ENCODE peak calls at places on chromosomes 12 and 14, in four cellular contexts. U is IMR-90, F is H9, H is mesendoderm. R is an unnamed sample.

GRCh38 chr14:89242871-89243270 is 174.2 kb downstream of the FOXN3 start:
- DNase-seq in U (no peak), F (no peak), H (peak), R (no peak)

GRCh38 chr12:532908-533565 is 73.3 kb downstream of the B4GALNT3 start:
- DNase-seq in U (peak), F (no peak), H (no peak), R (no peak)

GRCh38 chr12:102596016-102596415 is 115.7 kb upstream of the IGF1 start:
- DNase-seq in U (no peak), F (no peak), H (no peak), R (no peak)

GRCh38 chr12:76346798-76347420 is 1.3 kb downstream of the BBS10 start:
- DNase-seq in U (peak), F (no peak), H (peak), R (no peak)

GRCh38 chr14:73418227-73418626 is 40.1 kb downstream of the NUMB start:
- DNase-seq in U (no peak), F (no peak), H (no peak), R (no peak)

GRCh38 chr14:55699131-55700057 is 119.4 kb downstream of the KTN1 start:
- DNase-seq in U (peak), F (peak), H (peak), R (no peak)

GRCh38 chr12:59570134-59570533 is 25.7 kb upstream of the SLC16A7 start:
- DNase-seq in U (peak), F (no peak), H (peak), R (no peak)

GRCh38 chr14:44109041-44109440 is 398.0 kb downstream of the FSCB start:
- DNase-seq in U (no peak), F (no peak), H (no peak), R (no peak)

GRCh38 chr12:14238224-14238792 is 127.2 kb upstream of the ATF7IP start:
- DNase-seq in U (peak), F (no peak), H (peak), R (no peak)

GRCh38 chr12:125151284-125151683 is 86.0 kb downstream of the AACS start:
- DNase-seq in U (no peak), F (peak), H (peak), R (no peak)

GRCh38 chr12:121673013-121673441 is 3.6 kb upstream of the MORN3 start:
- DNase-seq in U (no peak), F (peak), H (peak), R (no peak)

GRCh38 chr14:57401501-57401900 is 11.1 kb downstream of the NAA30 start:
- DNase-seq in U (no peak), F (no peak), H (no peak), R (no peak)

GRCh38 chr14:22841769-22842168 is 5.4 kb downstream of the MMP14 start:
- DNase-seq in U (no peak), F (no peak), H (no peak), R (no peak)

DNA sequence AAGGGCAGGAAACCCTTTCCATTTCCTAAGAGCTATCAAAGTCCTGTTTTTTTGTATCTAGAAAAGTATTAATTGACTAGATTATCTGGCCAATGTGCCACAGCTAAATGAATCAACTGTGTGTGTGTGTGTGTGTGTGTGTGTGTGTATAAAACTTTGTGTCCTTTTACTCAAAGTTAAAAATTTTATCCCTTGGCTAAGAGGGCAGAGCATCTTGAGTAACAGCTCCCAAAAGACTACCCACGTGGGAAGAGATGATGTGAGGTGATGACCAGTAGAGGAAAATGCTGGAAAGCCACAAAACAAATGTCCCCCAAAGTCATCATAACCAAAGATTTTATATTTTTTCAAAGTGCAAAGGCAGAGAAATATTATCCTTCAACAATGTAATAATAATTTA is 90.3 kb downstream of the FAR2 start:
- DNase-seq in U (no peak), F (no peak), H (no peak), R (no peak)
- H3K4ac ChIP-seq in U (no peak), F (no peak), H (no peak), R (no peak)

DNA sequence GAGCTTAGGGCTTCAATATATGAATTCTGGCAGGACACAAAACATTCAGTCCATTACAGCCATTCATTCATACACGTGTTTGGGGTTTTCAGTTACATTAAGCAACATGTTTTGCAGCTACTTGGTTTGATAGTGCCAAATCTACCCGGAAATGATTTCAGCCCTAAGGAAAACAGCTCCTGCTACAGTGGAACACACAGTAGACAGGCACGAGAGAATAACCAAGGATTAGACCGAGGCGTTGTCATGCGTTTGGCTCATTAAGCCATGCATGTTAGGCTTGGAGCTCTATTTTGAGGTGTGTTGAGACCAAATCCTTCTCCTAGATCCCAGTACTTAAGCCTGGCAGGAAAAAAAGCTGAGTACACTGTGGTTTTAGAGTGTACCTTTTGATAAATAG is 177.4 kb downstream of the PRKCH start:
- DNase-seq in U (peak), F (no peak), H (no peak), R (no peak)
- H3K4ac ChIP-seq in U (peak), F (no peak), H (no peak), R (no peak)

DNA sequence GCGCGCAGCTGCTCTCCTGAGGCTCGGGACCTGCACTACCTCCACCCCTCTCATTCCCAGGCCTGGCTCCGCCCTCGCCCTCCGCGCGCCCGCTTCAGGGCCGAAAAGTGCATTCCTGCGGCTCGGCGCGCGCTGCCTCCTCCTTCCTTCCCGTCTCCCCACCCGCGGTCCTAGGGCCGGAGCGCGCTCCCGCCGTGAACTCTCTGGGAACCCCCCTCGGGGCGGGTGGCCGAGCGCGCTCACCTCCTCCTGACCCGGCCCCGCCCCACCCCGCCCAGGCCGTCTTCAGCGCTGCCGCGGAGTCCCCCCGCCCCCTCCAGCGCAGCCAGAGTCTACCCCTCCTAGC is 11.2 kb downstream of the RARG start:
- DNase-seq in U (peak), F (peak), H (peak), R (peak)
- H3K4ac ChIP-seq in U (peak), F (no peak), H (no peak), R (no peak)

GRCh38 chr14:93078830-93079229 is 36.9 kb downstream of the ITPK1 start:
- DNase-seq in U (peak), F (no peak), H (no peak), R (no peak)

GRCh38 chr14:93079321-93079720 is 36.4 kb downstream of the ITPK1 start:
- DNase-seq in U (no peak), F (no peak), H (no peak), R (no peak)

GRCh38 chr14:93073833-93074769 is 41.6 kb downstream of the ITPK1 start:
- DNase-seq in U (peak), F (no peak), H (no peak), R (no peak)

GRCh38 chr14:93075891-93076290 is 39.8 kb downstream of the ITPK1 start:
- DNase-seq in U (no peak), F (no peak), H (no peak), R (no peak)

DNA sequence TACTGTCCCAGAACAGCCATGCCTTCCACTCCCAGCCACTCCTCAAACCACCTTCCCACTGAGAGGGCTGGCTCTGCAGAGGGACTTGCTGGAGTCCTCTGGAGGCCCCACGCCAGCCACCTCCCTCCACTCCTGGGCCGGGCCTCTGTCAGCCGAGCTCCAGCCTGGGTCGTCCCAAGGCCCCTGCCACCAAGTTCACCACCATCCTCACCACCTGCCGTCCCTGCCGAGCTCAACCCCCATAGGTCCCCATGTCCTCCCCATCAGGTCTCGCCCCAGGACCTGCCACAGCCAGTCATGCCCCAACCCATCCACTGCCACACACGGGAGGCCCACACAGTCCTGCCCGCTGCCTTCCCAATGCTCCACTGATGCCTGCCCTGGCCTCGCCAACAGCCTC is 39.0 kb downstream of the ITPK1 start:
- DNase-seq in U (no peak), F (no peak), H (no peak), R (no peak)
- H3K4ac ChIP-seq in U (no peak), F (no peak), H (no peak), R (no peak)

DNA sequence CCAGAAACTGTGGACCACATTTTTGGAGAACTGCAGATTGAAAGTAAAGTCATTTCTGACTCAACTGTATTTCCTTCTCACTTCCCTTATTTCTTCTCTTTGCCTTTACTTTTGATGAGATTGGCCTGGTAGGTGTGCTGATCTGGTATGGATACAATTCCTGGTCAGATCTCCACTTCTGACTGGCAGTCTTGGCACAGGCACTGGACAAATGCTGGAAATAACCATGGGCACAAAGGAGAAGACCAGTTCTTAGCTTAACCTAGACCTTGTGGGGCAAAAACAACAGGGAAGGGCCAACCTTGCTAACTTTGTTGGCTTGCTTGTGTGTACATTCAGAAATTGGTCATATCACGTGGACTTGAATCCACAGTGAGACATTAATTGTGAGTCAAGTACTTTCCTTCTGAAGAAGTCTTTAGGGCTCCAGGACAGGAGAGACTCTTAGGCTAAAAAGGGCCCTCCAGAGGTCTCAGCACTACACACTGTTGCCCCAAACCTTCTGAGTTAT is 75.0 kb downstream of the DIP2B start:
- DNase-seq in U (peak), F (no peak), H (no peak), R (no peak)
- H3K4ac ChIP-seq in U (peak), F (no peak), H (no peak), R (no peak)